ENCODE peak calls at places on chromosome 11, in eight cellular contexts. G is tibial nerve; D is mucosa of descending colon; B is CD8-positive, alpha-beta T cell; T is GM20000; H is HL-60; U is lung; F is fibroblast of mammary gland. L is an unnamed sample.

GRCh38 chr11:125603207-125603606 is 10.6 kb downstream of the STT3A start:
- DNase-seq in G (no peak), D (no peak), B (no peak), T (no peak), H (no peak), U (no peak), F (no peak), L (no peak)

GRCh38 chr11:34495724-34496377 is 17.7 kb downstream of the ELF5 start:
- DNase-seq in G (no peak), D (no peak), B (no peak), T (no peak), H (no peak), U (peak), F (no peak), L (no peak)

GRCh38 chr11:67006029-67006884 is 16.7 kb upstream of the SYT12 start:
- DNase-seq in G (peak), D (no peak), B (no peak), T (no peak), H (peak), U (no peak), F (peak), L (peak)

GRCh38 chr11:32809313-32809712 is 14.9 kb upstream of the CCDC73 start:
- DNase-seq in G (peak), D (peak), B (peak), T (peak), H (peak), U (peak), F (peak), L (peak)

GRCh38 chr11:84498016-84498415 is 1129.1 kb downstream of the DLG2 start:
- DNase-seq in G (no peak), D (no peak), B (no peak), T (no peak), H (no peak), U (no peak), F (peak), L (peak)

GRCh38 chr11:129089279-129089678 is 102.8 kb downstream of the ARHGAP32 start:
- DNase-seq in G (no peak), D (no peak), B (no peak), T (no peak), H (no peak), U (no peak), F (no peak), L (no peak)

GRCh38 chr11:32426819-32427615 is 8.3 kb downstream of the WT1 start:
- DNase-seq in G (no peak), D (no peak), B (no peak), T (peak), H (no peak), U (no peak), F (no peak), L (no peak)

GRCh38 chr11:134759314-134759713 is 347.3 kb upstream of the B3GAT1 start:
- DNase-seq in G (no peak), D (no peak), B (no peak), T (no peak), H (no peak), U (peak), F (no peak), L (no peak)

GRCh38 chr11:59918494-59918893 is 19.7 kb upstream of the OOSP1 start:
- DNase-seq in G (no peak), D (no peak), B (no peak), T (no peak), H (no peak), U (no peak), F (peak), L (peak)

GRCh38 chr11:30432716-30433115 is 109.8 kb downstream of the ARL14EP start:
- DNase-seq in G (no peak), D (no peak), B (no peak), T (no peak), H (no peak), U (no peak), F (no peak), L (no peak)

GRCh38 chr11:114416441-114416928 is 16.0 kb downstream of the RBM7 start:
- DNase-seq in G (no peak), D (no peak), B (no peak), T (no peak), H (peak), U (no peak), F (peak), L (peak)

GRCh38 chr11:17877886-17878285 is 135.0 kb downstream of the SERGEF start:
- DNase-seq in G (no peak), D (no peak), B (no peak), T (no peak), H (no peak), U (no peak), F (no peak), L (no peak)

GRCh38 chr11:84969103-84969502 is 658.0 kb downstream of the DLG2 start:
- DNase-seq in G (no peak), D (no peak), B (no peak), T (no peak), H (no peak), U (no peak), F (peak), L (peak)

GRCh38 chr11:77253690-77254089 is 47.8 kb downstream of the GDPD4 start:
- DNase-seq in G (no peak), D (no peak), B (no peak), T (no peak), H (no peak), U (no peak), F (no peak), L (no peak)

GRCh38 chr11:114426280-114426679 is 13.0 kb upstream of the REXO2 start:
- DNase-seq in G (no peak), D (no peak), B (no peak), T (no peak), H (no peak), U (no peak), F (no peak), L (no peak)

GRCh38 chr11:129300099-129300498 is 75.5 kb upstream of the BARX2 start:
- DNase-seq in G (no peak), D (no peak), B (no peak), T (no peak), H (no peak), U (no peak), F (no peak), L (no peak)

GRCh38 chr11:22192289-22192641 is 620 bp upstream of the ANO5 start:
- DNase-seq in G (no peak), D (peak), B (no peak), T (no peak), H (no peak), U (no peak), F (no peak), L (no peak)

GRCh38 chr11:105610796-105611361 is 1.0 kb downstream of the GRIA4 start:
- DNase-seq in G (no peak), D (no peak), B (no peak), T (no peak), H (no peak), U (no peak), F (no peak), L (no peak)

GRCh38 chr11:9004310-9004945 is 627 bp upstream of the NRIP3 start:
- DNase-seq in G (no peak), D (no peak), B (no peak), T (no peak), H (no peak), U (no peak), F (no peak), L (no peak)

GRCh38 chr11:81658722-81659121 is 1074.9 kb downstream of the FAM181B start:
- DNase-seq in G (no peak), D (no peak), B (no peak), T (peak), H (peak), U (no peak), F (peak), L (peak)

DNA sequence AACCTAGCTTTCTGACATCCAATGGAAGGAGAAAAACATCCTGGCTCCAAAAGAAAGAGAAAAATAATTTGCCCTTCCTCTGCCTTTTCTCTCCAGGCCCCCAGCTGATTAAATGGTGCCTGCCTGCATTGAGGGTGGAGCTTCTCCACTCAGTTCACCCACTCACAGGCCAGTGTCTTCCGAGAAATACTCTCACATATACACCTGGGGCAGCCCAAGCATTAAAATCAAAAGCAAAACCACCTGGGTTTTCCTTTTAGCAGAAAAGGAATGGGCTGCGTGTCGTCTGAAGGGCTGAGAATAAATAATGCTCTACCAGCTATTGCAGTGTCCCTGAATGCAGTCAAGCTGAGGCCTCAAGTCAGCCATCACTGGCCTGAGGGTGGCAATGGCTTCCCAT is 1143.8 kb upstream of the TENM4 start:
- DNase-seq in G (no peak), D (no peak), B (no peak), T (no peak), H (no peak), U (no peak), F (no peak), L (no peak)
- TF ChIP-seq CTCF in G (no peak), D (no peak), B (no peak), T (no peak), H (no peak), U (no peak), F (no peak), L (no peak)

GRCh38 chr11:102320166-102320565 is 2.9 kb downstream of the BIRC3 start:
- DNase-seq in G (no peak), D (no peak), B (no peak), T (no peak), H (no peak), U (no peak), F (no peak), L (no peak)

GRCh38 chr11:102317768-102318103 is 452 bp downstream of the BIRC3 start:
- DNase-seq in G (no peak), D (no peak), B (no peak), T (no peak), H (no peak), U (no peak), F (no peak), L (peak)

GRCh38 chr11:102317099-102317767 is at the start of gene BIRC3:
- DNase-seq in G (peak), D (peak), B (peak), T (peak), H (peak), U (peak), F (peak), L (peak)

GRCh38 chr11:102319544-102319943 is 2.3 kb downstream of the BIRC3 start:
- DNase-seq in G (no peak), D (no peak), B (no peak), T (no peak), H (no peak), U (no peak), F (no peak), L (no peak)

DNA sequence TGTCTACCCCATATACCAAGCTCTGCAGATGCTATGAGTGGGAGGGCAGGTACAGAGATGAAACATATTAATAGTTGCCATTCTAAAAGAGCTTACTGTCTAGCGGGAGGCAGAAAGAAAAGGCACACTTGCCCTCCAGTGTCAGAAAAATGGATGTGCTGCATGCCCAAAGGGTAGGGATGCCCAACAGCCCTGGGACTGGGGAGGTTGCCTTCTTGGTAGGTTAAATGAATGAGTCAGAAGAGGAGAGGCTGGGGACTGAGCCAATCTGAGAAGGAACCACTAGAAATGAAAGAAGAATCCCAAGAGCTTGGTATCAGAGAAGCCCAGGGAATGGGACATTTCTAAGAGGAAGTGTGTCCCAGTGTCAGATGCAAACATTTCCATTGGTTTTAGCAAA is 1.2 kb downstream of the BIRC3 start:
- DNase-seq in G (no peak), D (no peak), B (peak), T (no peak), H (no peak), U (no peak), F (peak), L (peak)
- TF ChIP-seq CTCF in G (no peak), D (no peak), B (no peak), T (no peak), H (no peak), U (no peak), F (no peak), L (no peak)

GRCh38 chr11:13288375-13289029 is 10.9 kb downstream of the BMAL1 start:
- DNase-seq in G (no peak), D (no peak), B (no peak), T (no peak), H (no peak), U (no peak), F (peak), L (peak)

GRCh38 chr11:13287026-13287425 is 9.4 kb downstream of the BMAL1 start:
- DNase-seq in G (no peak), D (no peak), B (no peak), T (no peak), H (peak), U (no peak), F (no peak), L (no peak)

GRCh38 chr11:13290221-13290980 is 12.8 kb downstream of the BMAL1 start:
- DNase-seq in G (no peak), D (no peak), B (no peak), T (no peak), H (no peak), U (no peak), F (no peak), L (no peak)

GRCh38 chr11:13287681-13288080 is 10.1 kb downstream of the BMAL1 start:
- DNase-seq in G (no peak), D (no peak), B (no peak), T (no peak), H (no peak), U (no peak), F (no peak), L (no peak)

DNA sequence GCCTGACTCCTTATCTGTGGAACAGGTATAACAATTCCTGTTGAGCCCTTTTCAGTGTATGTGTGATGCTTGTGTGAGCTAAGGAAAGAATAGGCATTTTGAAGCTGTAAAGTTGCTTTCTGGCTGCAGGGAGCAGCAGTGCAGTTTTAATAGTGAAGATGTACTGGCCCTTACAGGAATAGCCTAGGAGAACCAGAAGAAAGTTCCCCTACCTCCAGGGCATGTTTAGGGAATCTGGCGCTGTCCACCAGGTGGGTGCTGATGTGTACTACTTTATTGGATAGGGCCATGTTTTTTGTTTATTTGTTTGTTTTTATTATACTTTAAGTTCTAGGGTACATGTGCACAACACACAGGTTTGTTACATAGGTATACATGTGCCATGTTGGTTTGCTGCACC is 11.5 kb downstream of the BMAL1 start:
- DNase-seq in G (no peak), D (peak), B (no peak), T (no peak), H (no peak), U (no peak), F (peak), L (peak)
- TF ChIP-seq CTCF in G (no peak), D (no peak), B (no peak), T (no peak), H (no peak), U (no peak), F (no peak), L (peak)

GRCh38 chr11:1636291-1636950 is 6.8 kb downstream of the KRTAP5-5 start:
- DNase-seq in G (no peak), D (no peak), B (no peak), T (no peak), H (no peak), U (no peak), F (no peak), L (no peak)
- TF ChIP-seq CTCF in G (no peak), D (no peak), B (no peak), T (no peak), H (no peak), U (no peak), F (no peak), L (no peak)

GRCh38 chr11:79430280-79430679 is 10.6 kb downstream of the TENM4 start:
- DNase-seq in G (no peak), D (no peak), B (no peak), T (no peak), H (no peak), U (no peak), F (no peak), L (no peak)
- TF ChIP-seq CTCF in G (no peak), D (no peak), B (no peak), T (no peak), H (no peak), U (no peak), F (peak), L (no peak)

DNA sequence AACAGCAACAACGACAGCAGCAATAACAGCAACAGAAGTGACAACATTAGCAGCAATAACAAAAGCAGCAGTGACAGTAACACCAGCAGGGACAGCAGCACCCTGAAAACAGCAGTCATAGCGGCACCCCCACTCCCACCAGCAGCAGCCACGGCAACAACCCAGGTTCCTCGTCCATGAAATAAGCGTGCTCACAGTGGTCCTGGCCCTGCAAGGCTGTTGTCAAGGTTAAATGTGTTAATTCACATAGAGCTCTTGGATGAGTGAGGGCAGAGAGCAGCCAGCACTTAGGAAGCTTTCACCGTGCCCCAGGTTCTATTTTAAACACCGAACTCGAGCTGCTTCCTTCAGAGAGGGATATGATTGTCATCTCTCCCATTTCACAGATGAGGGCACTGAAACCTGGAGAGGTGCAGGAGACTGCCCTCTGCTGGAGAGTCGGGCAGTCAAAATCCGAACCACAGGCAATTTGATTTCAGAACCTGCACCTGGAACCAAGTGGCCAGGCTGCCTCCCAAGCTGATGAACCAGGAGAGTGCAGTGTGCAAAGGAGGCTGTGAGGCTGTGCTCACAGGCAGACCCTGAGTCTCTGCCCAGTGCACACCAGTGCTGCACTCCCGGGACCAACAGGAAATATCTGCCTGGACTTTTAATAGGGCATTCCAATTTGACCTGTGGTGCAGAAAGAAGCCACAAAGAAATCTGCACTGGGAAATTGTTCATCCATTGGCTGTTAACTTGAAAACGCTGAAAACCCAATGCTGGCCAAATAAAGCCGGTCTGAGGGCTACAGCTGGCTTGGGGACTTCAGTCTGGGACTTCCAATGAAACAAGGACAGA is 22.9 kb upstream of the FGF3 start:
- DNase-seq in G (no peak), D (peak), B (peak), T (no peak), H (no peak), U (no peak), F (peak), L (peak)
- TF ChIP-seq CTCF in G (no peak), D (no peak), B (no peak), T (peak), H (no peak), U (no peak), F (peak), L (peak)

GRCh38 chr11:1481483-1481825 is 5.1 kb downstream of the MOB2 start:
- DNase-seq in G (no peak), D (no peak), B (no peak), T (no peak), H (no peak), U (no peak), F (no peak), L (no peak)

GRCh38 chr11:1484061-1484671 is 2.4 kb downstream of the MOB2 start:
- DNase-seq in G (no peak), D (no peak), B (no peak), T (no peak), H (no peak), U (no peak), F (no peak), L (no peak)

GRCh38 chr11:1483445-1483961 is 3.1 kb downstream of the MOB2 start:
- DNase-seq in G (no peak), D (no peak), B (no peak), T (no peak), H (no peak), U (no peak), F (no peak), L (no peak)

GRCh38 chr11:1481861-1482441 is 4.6 kb downstream of the MOB2 start:
- DNase-seq in G (no peak), D (no peak), B (no peak), T (no peak), H (no peak), U (no peak), F (no peak), L (no peak)

GRCh38 chr11:1482581-1483444 is 3.8 kb downstream of the MOB2 start:
- DNase-seq in G (no peak), D (no peak), B (no peak), T (no peak), H (no peak), U (peak), F (no peak), L (no peak)
- TF ChIP-seq CTCF in G (no peak), D (no peak), B (no peak), T (no peak), H (no peak), U (no peak), F (no peak), L (no peak)

GRCh38 chr11:41660585-41660984 is 201.1 kb upstream of the LRRC4C start:
- DNase-seq in G (no peak), D (no peak), B (no peak), T (no peak), H (no peak), U (no peak), F (no peak), L (no peak)
- TF ChIP-seq CTCF in G (no peak), D (no peak), B (no peak), T (no peak), H (no peak), U (no peak), F (no peak), L (no peak)

L was measured in fibroblast of the aortic adventitia.